ENCODE peak calls at places on chromosome 14, in nine cellular contexts. G, Y, I, C, N, O, U, X and D are unnamed samples. For H3K4me1, the result is how much of the 10 kb centered on the place peaks cover.

GRCh38 chr14:60640859-60641721 is 8.2 kb downstream of the SIX1 start:
- DNase-seq in Y (peak), O (no peak), N (peak), X (no peak), U (no peak), C (no peak), G (no peak), I (no peak), D (no peak)

GRCh38 chr14:53953828-53954550 is 2.6 kb downstream of the BMP4 start:
- DNase-seq in N (no peak), X (peak), Y (peak), C (peak), G (no peak), O (peak), U (no peak), I (peak), D (no peak)

GRCh38 chr14:35600253-35600652 is 66.3 kb downstream of the INSM2 start:
- DNase-seq in C (no peak), N (no peak), X (no peak), I (no peak), U (no peak), O (no peak), G (no peak), Y (no peak), D (no peak)

GRCh38 chr14:61573321-61573720 is 122.0 kb upstream of the HIF1A start:
- DNase-seq in U (no peak), O (no peak), X (no peak), I (no peak), G (no peak), C (no peak), Y (no peak), N (no peak), D (no peak)

GRCh38 chr14:77139540-77140342 is 1.9 kb downstream of the ZDHHC22 start:
- DNase-seq in O (peak), X (no peak), U (no peak), N (peak), Y (peak), C (peak), G (no peak), I (no peak), D (no peak)

GRCh38 chr14:100285021-100285912 is 21.0 kb downstream of the SLC25A29 start:
- DNase-seq in N (peak), C (peak), G (peak), Y (peak), U (peak), I (peak), X (peak), O (peak), D (peak)

GRCh38 chr14:44995770-44996294 is 33.8 kb downstream of the TOGARAM1 start:
- DNase-seq in G (no peak), X (no peak), C (no peak), N (no peak), O (no peak), I (no peak), Y (no peak), U (no peak), D (no peak)

GRCh38 chr14:51087024-51087423 is 7.9 kb downstream of the TRIM9 start:
- DNase-seq in O (no peak), N (no peak), I (no peak), C (no peak), Y (peak), G (no peak), U (no peak), X (peak), D (no peak)

GRCh38 chr14:29906256-29906885 is 21.3 kb downstream of the PRKD1 start:
- DNase-seq in Y (no peak), X (peak), O (no peak), C (peak), I (no peak), U (no peak), N (no peak), G (no peak), D (peak)

GRCh38 chr14:59100203-59100602 is 88.3 kb upstream of the DAAM1 start:
- DNase-seq in C (no peak), O (no peak), N (no peak), X (no peak), G (no peak), Y (no peak), U (no peak), I (no peak), D (no peak)

GRCh38 chr14:100538566-100539318 is 48.5 kb downstream of the BEGAIN start:
- DNase-seq in Y (no peak), G (no peak), C (peak), I (peak), N (no peak), U (no peak), O (peak), X (no peak), D (no peak)

GRCh38 chr14:24285351-24285750 is 14.0 kb upstream of the RABGGTA start:
- DNase-seq in Y (no peak), U (no peak), N (no peak), X (no peak), O (no peak), G (no peak), I (no peak), C (no peak), D (no peak)

GRCh38 chr14:34713681-34714319 is 593 bp downstream of the CFL2 start:
- DNase-seq in Y (peak), X (peak), N (peak), I (peak), O (peak), C (no peak), U (peak), G (peak), D (peak)

GRCh38 chr14:38044710-38045109 is 163.0 kb upstream of the SSTR1 start:
- DNase-seq in U (no peak), C (no peak), X (no peak), Y (no peak), N (no peak), G (no peak), I (no peak), O (no peak), D (no peak)

GRCh38 chr14:97848351-97848980 is 1051.3 kb downstream of the VRK1 start:
- DNase-seq in O (no peak), N (peak), X (no peak), Y (peak), I (no peak), G (no peak), U (no peak), C (no peak), D (no peak)

GRCh38 chr14:32366256-32366655 is 37.2 kb downstream of the AKAP6 start:
- DNase-seq in I (no peak), U (no peak), C (no peak), X (no peak), O (peak), N (no peak), Y (peak), G (no peak), D (no peak)

GRCh38 chr14:89779707-89780106 is 174.8 kb downstream of the EFCAB11 start:
- DNase-seq in G (no peak), N (no peak), X (no peak), U (no peak), I (no peak), O (no peak), Y (peak), C (no peak), D (no peak)

GRCh38 chr14:72559227-72559626 is 334.7 kb downstream of the DPF3 start:
- DNase-seq in C (no peak), G (no peak), Y (no peak), O (no peak), X (peak), I (no peak), N (no peak), U (no peak), D (no peak)

GRCh38 chr14:101839236-101839635 is 77.7 kb downstream of the PPP2R5C start:
- DNase-seq in Y (no peak), C (no peak), G (peak), U (peak), N (no peak), I (no peak), X (no peak), O (no peak), D (no peak)

GRCh38 chr14:56294125-56294524 is 175.9 kb downstream of the PELI2 start:
- DNase-seq in C (peak), G (no peak), I (no peak), O (no peak), N (no peak), X (no peak), Y (peak), U (no peak), D (no peak)

GRCh38 chr14:62897057-62897456 is 148.2 kb downstream of the KCNH5 start:
- DNase-seq in O (no peak), N (no peak), Y (no peak), I (no peak), C (no peak), U (no peak), X (no peak), G (no peak), D (no peak)

GRCh38 chr14:36254020-36254614 is 66.3 kb downstream of the MBIP start:
- DNase-seq in O (no peak), I (no peak), N (no peak), G (no peak), C (no peak), Y (peak), X (peak), U (no peak), D (no peak)

GRCh38 chr14:45177081-45177480 is 41.4 kb downstream of the FANCM start:
- DNase-seq in X (peak), C (no peak), I (no peak), G (no peak), O (no peak), N (no peak), U (no peak), Y (no peak), D (no peak)

GRCh38 chr14:92619671-92620437 is 106.3 kb downstream of the RIN3 start:
- DNase-seq in N (no peak), Y (no peak), C (no peak), I (no peak), G (no peak), U (no peak), X (no peak), O (no peak), D (no peak)

GRCh38 chr14:92637228-92637627 is 111.2 kb downstream of the LGMN start:
- DNase-seq in I (no peak), U (no peak), G (no peak), N (peak), O (no peak), X (no peak), Y (peak), C (no peak), D (no peak)

GRCh38 chr14:58977366-58977765 is 211.1 kb upstream of the DAAM1 start:
- DNase-seq in X (no peak), N (no peak), C (no peak), G (no peak), O (no peak), Y (no peak), I (no peak), U (no peak), D (no peak)

GRCh38 chr14:21300892-21301291 is 21.0 kb downstream of the RPGRIP1 start:
- DNase-seq in X (no peak), N (peak), Y (peak), I (peak), C (no peak), U (no peak), O (peak), G (no peak), D (peak)

GRCh38 chr14:91244501-91244901 is at the start of gene GPR68:
- DNase-seq in I (peak), X (peak), O (peak), C (no peak), U (peak), N (no peak), G (no peak), Y (peak), D (peak)

GRCh38 chr14:21026988-21027315 is 2.1 kb upstream of the NDRG2 start:
- DNase-seq in I (no peak), Y (peak), N (no peak), X (no peak), O (no peak), C (no peak), G (no peak), U (no peak), D (no peak)

GRCh38 chr14:29454026-29454693 is 473.5 kb downstream of the PRKD1 start:
- DNase-seq in X (no peak), C (no peak), O (no peak), U (no peak), N (peak), G (no peak), Y (peak), I (no peak), D (no peak)

GRCh38 chr14:82366803-82367202 is 833.1 kb upstream of the SEL1L start:
- DNase-seq in U (no peak), I (no peak), Y (peak), O (no peak), C (no peak), N (no peak), X (no peak), G (no peak), D (no peak)

GRCh38 chr14:84250863-84251262 is 1279.1 kb upstream of the FLRT2 start:
- DNase-seq in C (no peak), X (no peak), O (no peak), N (no peak), Y (no peak), U (no peak), I (no peak), G (no peak), D (no peak)

GRCh38 chr14:24233538-24233866 is 773 bp downstream of the GMPR2 start:
- DNase-seq in X (no peak), U (no peak), N (no peak), I (no peak), G (no peak), C (no peak), O (no peak), Y (no peak), D (no peak)

GRCh38 chr14:53875337-53875897 is 81.2 kb downstream of the BMP4 start:
- DNase-seq in U (no peak), Y (no peak), O (no peak), C (no peak), G (no peak), I (no peak), N (no peak), X (no peak), D (no peak)

GRCh38 chr14:99552572-99553216 is 51.3 kb downstream of the CCDC85C start:
- DNase-seq in G (no peak), N (no peak), C (peak), U (no peak), X (no peak), O (no peak), I (no peak), Y (no peak), D (peak)

GRCh38 chr14:91867316-91867988 is at the start of gene TC2N:
- DNase-seq in Y (no peak), C (no peak), O (no peak), X (no peak), U (peak), N (no peak), G (peak), I (no peak), D (no peak)

GRCh38 chr14:31265701-31266398 is 58.3 kb upstream of the HECTD1 start:
- DNase-seq in N (no peak), C (peak), U (no peak), Y (no peak), G (no peak), O (peak), I (no peak), X (peak), D (peak)

DNA sequence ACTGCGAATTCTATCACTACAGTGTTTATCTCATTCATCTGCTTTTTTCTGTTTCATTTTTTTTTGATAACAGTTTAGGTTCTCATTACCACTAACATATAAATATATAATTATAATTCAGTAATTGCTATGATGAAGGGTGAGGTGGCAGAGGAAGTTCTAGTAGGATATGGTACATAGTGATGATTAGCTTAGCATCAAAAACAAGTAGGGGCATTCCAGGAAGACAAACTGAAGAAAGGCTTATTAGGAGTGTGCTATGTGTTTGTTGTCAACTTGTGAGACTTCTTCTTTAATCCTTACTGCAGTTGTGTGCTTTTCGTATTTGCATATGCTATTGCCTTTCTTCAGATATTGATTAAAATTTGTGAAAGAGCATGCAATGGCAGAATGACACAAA is 20.6 kb downstream of the FUT8 start:
- DNase-seq in G (no peak), U (no peak), X (no peak), O (no peak), N (no peak), Y (no peak), C (no peak), I (no peak), D (no peak)
- H3K4me1 ChIP-seq in G (under half), U (under half), X (under half), O (under half), N (under half), Y (under half), C (under half), I (under half), D (half or more)

GRCh38 chr14:64401923-64402322 is 13.8 kb downstream of the MTHFD1 start:
- DNase-seq in X (no peak), Y (no peak), I (no peak), C (no peak), N (no peak), O (no peak), G (no peak), U (no peak), D (no peak)
- H3K4me1 ChIP-seq in X (under half), Y (under half), I (under half), C (under half), N (under half), O (under half), G (under half), U (under half), D (under half)

GRCh38 chr14:70666364-70666691 is 24.6 kb downstream of the TTC9 start:
- DNase-seq in I (no peak), N (no peak), Y (no peak), O (no peak), G (no peak), C (no peak), U (no peak), X (no peak), D (no peak)
- H3K4me1 ChIP-seq in I (under half), N (under half), Y (under half), O (under half), G (half or more), C (under half), U (under half), X (under half), D (under half)

DNA sequence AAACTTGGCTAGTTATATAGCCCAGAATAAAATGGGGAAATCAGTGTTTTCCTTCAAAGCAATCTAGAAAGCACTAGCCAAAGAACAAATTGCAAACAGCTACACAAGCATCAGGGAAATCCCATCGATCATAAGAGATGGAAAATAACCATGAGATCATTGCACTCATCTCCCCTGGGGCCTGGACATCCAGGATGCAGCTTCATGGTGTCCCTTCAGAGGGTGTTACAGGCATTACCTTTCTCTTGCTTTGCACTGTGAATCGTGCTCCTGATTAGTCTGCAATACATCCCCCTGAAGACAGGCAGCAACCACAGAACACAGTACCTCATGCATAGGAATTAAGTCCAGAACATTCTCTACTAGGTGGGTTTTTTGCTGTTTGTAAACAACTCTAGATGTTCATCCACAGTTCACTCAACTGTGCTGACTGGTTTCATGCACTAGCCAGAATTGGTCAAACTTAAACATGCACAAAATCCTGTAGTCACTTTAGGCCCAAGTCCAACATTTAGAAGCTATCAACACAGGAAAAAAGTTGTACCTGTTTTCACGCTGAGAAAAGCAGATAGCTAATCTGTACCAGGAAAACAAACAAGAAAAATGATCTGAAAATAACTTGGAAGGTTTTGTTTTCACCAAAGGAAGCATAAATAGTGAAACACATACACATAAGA is 120.1 kb downstream of the ZFP36L1 start:
- DNase-seq in U (no peak), Y (no peak), X (no peak), I (no peak), G (no peak), N (no peak), C (no peak), O (no peak), D (no peak)
- H3K4me1 ChIP-seq in U (under half), Y (under half), X (under half), I (under half), G (under half), N (under half), C (under half), O (under half), D (half or more)

DNA sequence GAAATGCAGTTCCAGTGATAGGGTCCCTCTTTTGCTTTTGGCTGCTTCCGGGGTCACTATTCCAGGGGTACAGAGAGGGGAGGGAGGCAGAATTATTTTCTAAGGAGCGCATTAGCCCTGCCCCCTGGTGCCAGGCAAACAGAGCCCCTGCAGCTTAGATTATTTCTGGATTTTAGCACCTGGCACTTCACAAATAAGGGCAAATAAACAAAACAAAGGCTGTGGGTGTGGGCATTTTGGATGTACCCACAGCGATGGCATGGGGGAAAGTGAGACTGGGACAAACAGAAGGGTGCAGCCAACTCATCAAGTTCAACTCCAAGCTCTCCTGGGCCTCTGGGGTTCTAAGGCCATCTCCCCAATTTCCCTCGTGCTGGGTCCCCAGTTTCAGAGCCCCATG is 20.3 kb downstream of the ASB2 start:
- DNase-seq in N (no peak), U (no peak), G (no peak), O (no peak), C (no peak), X (no peak), Y (no peak), I (no peak), D (no peak)
- H3K4me1 ChIP-seq in N (under half), U (half or more), G (half or more), O (under half), C (under half), X (under half), Y (under half), I (under half), D (under half)

GRCh38 chr14:68518180-68518579 is 274.7 kb downstream of the ZFP36L1 start:
- DNase-seq in O (no peak), X (no peak), Y (no peak), I (peak), G (no peak), C (peak), U (no peak), N (no peak), D (no peak)

GRCh38 chr14:68519788-68520187 is 273.1 kb downstream of the ZFP36L1 start:
- DNase-seq in C (no peak), X (no peak), N (no peak), Y (no peak), U (no peak), I (no peak), O (no peak), G (no peak), D (no peak)

GRCh38 chr14:68520637-68521556 is 272.0 kb downstream of the ZFP36L1 start:
- DNase-seq in X (peak), Y (peak), U (no peak), N (no peak), C (peak), O (peak), G (no peak), I (no peak), D (peak)

GRCh38 chr14:68521557-68521901 is 271.3 kb downstream of the ZFP36L1 start:
- DNase-seq in G (no peak), C (no peak), N (no peak), I (no peak), X (no peak), Y (no peak), U (no peak), O (no peak), D (no peak)

DNA sequence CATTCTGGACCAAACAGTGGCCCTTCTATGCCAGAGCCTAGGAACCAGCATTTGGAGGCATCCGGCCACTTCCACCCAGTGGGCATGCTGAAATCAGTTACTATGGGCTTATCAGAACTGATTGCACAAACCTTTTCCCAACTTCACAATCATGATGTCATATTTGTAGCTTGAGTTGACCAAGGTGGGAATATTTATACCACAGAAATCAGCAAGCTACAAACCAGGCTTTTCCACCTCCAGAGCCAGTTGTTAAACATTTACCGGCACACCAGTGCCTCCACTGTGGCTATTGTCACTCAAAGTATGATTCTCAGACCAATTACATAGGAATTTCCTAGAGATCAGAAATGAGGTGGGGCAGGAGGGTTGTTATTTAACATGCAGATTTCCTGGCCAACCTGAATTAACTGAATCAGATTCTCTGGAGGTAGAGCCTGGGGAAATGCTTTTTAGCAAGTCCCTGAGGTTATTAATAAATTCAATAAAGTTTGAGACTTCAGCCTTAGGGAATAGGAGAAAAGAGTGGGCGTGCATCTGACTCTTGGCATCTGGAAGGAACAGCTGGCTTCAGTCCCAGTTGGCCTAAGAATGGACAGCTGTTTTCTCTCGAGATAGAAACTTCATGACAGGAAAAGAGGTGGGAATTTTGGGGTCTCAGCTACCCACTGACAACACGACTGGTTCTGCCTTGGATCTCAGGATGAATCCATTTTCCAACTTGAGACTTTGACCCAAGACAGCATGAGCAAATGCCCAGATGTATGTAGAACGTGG is 273.8 kb downstream of the ZFP36L1 start:
- DNase-seq in O (peak), X (peak), Y (no peak), C (peak), G (no peak), U (no peak), I (no peak), N (no peak), D (no peak)
- H3K4me1 ChIP-seq in O (under half), X (under half), Y (under half), C (half or more), G (under half), U (under half), I (under half), N (under half), D (half or more)